ENCODE peak calls at places on chromosome 1, in seven cellular contexts. Z is neural crest cell, P is progenitor cell of endocrine pancreas, D is breast epithelium, J is endothelial cell, W is choroid plexus epithelial cell, I is fibroblast of pulmonary artery. F is an unnamed sample.

GRCh38 chr1:178483251-178483957 is 13.4 kb downstream of the CLEC20A start:
- DNase-seq in Z (no peak), J (no peak), I (no peak), W (no peak), D (no peak), P (no peak), F (no peak)

GRCh38 chr1:175434268-175434860 is 241.8 kb upstream of the KIAA0040 start:
- DNase-seq in P (no peak), W (no peak), J (no peak), D (no peak), Z (no peak), I (no peak), F (no peak)

GRCh38 chr1:31431351-31431750 is 18.3 kb downstream of the SERINC2 start:
- DNase-seq in P (no peak), J (no peak), Z (no peak), W (no peak), I (no peak), D (no peak), F (no peak)

GRCh38 chr1:169604781-169605560 is 18.7 kb upstream of the F5 start:
- DNase-seq in D (no peak), J (no peak), W (no peak), P (no peak), Z (no peak), I (no peak), F (no peak)

GRCh38 chr1:26772687-26773086 is 15.1 kb upstream of the PIGV start:
- DNase-seq in I (peak), Z (no peak), D (peak), J (no peak), P (no peak), W (peak), F (no peak)

GRCh38 chr1:158818991-158819405 is 12.2 kb upstream of the MNDA start:
- DNase-seq in D (no peak), P (no peak), J (no peak), I (peak), Z (no peak), W (peak), F (no peak)

GRCh38 chr1:218817747-218818146 is 355.9 kb upstream of the LYPLAL1 start:
- DNase-seq in I (peak), Z (no peak), J (no peak), D (no peak), W (peak), P (no peak), F (no peak)

GRCh38 chr1:116483481-116484309 is 87.1 kb downstream of the CD58 start:
- DNase-seq in W (peak), Z (no peak), D (no peak), P (no peak), I (peak), J (no peak), F (no peak)

GRCh38 chr1:234598974-234599616 is 10.9 kb downstream of the IRF2BP2 start:
- DNase-seq in P (no peak), I (peak), W (peak), Z (no peak), D (no peak), J (no peak), F (no peak)

GRCh38 chr1:34549199-34549598 is 205.6 kb upstream of the GJB5 start:
- DNase-seq in P (peak), D (no peak), W (no peak), Z (peak), I (no peak), J (peak), F (no peak)

GRCh38 chr1:227762231-227762911 is 27.1 kb downstream of the SNAP47 start:
- DNase-seq in I (peak), D (peak), W (peak), J (peak), P (peak), Z (peak), F (peak)

GRCh38 chr1:74847720-74848119 is 114.8 kb downstream of the TYW3 start:
- DNase-seq in I (no peak), P (no peak), W (no peak), Z (no peak), J (no peak), D (no peak), F (no peak)

GRCh38 chr1:228368801-228369607 is 37.6 kb downstream of the TRIM11 start:
- DNase-seq in W (no peak), D (no peak), I (peak), P (no peak), Z (no peak), J (no peak), F (no peak)

GRCh38 chr1:233038581-233038980 is 88.2 kb downstream of the NTPCR start:
- DNase-seq in W (no peak), J (no peak), I (no peak), D (no peak), Z (no peak), P (no peak), F (no peak)

GRCh38 chr1:116031299-116031698 is 55.0 kb downstream of the SLC22A15 start:
- DNase-seq in J (no peak), Z (no peak), I (no peak), D (no peak), W (no peak), P (no peak), F (no peak)

GRCh38 chr1:112992780-112993179 is 36.8 kb upstream of the SLC16A1 start:
- DNase-seq in Z (no peak), D (no peak), J (no peak), W (no peak), I (no peak), P (no peak), F (no peak)
- TF ChIP-seq CTCF in Z (no peak), D (no peak), J (no peak), W (no peak), I (no peak), P (no peak), F (no peak)

DNA sequence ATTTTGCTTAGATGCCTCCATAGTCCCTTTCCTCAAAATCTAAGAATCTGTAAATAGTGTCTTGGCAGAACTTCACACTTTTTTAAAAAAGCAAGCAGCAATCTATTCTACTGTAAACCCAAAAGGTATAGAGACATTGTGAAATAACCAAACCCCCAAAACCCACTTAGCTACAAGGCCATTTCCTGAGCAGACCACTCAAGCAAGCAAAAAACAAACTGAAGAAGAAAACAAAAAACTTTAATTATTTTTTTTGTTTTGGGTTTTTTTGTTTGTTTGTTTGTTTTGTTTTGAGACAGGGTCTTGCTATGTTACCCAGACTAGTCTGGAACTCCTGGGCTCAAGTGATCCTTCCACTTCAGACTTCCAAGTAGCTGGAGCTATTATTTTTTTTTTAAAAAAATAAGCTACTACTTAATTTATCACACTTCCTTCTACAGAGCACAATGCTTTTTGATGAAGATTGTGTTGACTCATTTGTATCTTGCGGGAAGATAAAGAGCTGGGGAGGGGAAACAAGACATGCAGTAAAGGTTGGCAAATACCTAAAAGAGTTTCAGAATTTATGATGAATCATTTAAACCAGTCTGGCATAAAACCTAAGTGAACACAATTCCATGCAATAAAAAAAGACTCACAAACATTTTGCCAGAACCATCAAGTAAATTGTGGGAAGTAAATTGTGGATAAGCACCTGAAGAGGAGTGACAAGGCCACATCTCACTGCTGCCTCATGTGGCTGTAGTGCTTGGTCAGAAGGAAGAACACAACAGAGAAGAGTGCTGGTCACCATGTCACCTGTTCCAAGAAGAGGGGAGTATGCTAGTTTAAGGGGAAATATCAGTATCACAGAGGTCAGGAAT is 2.7 kb upstream of the PTPN22 start:
- DNase-seq in D (no peak), I (peak), J (no peak), Z (no peak), P (no peak), W (peak), F (no peak)
- TF ChIP-seq CTCF in D (no peak), I (peak), J (no peak), Z (no peak), P (no peak), W (peak), F (peak)

GRCh38 chr1:206672844-206673758 is 11.6 kb upstream of the MAPKAPK2 start:
- DNase-seq in P (no peak), Z (no peak), D (no peak), W (peak), J (no peak), I (peak), F (no peak)
- TF ChIP-seq CTCF in P (no peak), Z (no peak), D (no peak), W (no peak), J (no peak), I (no peak), F (no peak)

GRCh38 chr1:28437924-28438699 is 67.7 kb upstream of the RCC1 start:
- DNase-seq in I (peak), D (peak), J (peak), Z (peak), P (no peak), W (peak), F (no peak)

GRCh38 chr1:28441674-28442073 is 64.2 kb upstream of the RCC1 start:
- DNase-seq in D (no peak), P (no peak), J (no peak), W (peak), I (no peak), Z (no peak), F (no peak)

GRCh38 chr1:28437260-28437923 is 67.9 kb downstream of the PHACTR4 start:
- DNase-seq in I (peak), D (peak), J (no peak), P (no peak), Z (no peak), W (peak), F (no peak)

GRCh38 chr1:28439320-28439719 is 66.5 kb upstream of the RCC1 start:
- DNase-seq in Z (no peak), I (no peak), J (no peak), P (no peak), D (no peak), W (no peak), F (no peak)

GRCh38 chr1:28436211-28436769 is 66.8 kb downstream of the PHACTR4 start:
- DNase-seq in Z (no peak), I (no peak), J (no peak), D (no peak), W (no peak), P (no peak), F (no peak)
- TF ChIP-seq CTCF in Z (peak), I (no peak), J (no peak), D (no peak), W (no peak), P (no peak), F (no peak)

F was measured in GM12864.